ENCODE peak calls at places on chromosomes 6 and 20, in five cellular contexts. E is NCI-H345, K is T-helper 1 cell, W is HuH-7.5, G is choroid plexus epithelial cell. V is an unnamed sample.
A peak's percentile ranks its signal among the peaks of the same experiment; 100 is the strongest.

GRCh38 chr20:595330-596308 is 14.5 kb downstream of the TCF15 start:
- DNase-seq in E (no peak), K (no peak), W (peak; percentile 2), G (peak; percentile 31), V (no peak)

GRCh38 chr6:21748343-21749063 is 155.0 kb downstream of the SOX4 start:
- DNase-seq in E (peak; percentile 68), K (no peak), W (no peak), G (peak; percentile 73), V (peak; percentile 50)

GRCh38 chr20:46121531-46121930 is 3.4 kb downstream of the CD40 start:
- DNase-seq in E (no peak), K (no peak), W (no peak), G (no peak), V (no peak)

GRCh38 chr20:37095108-37095608 is 639 bp downstream of the RBL1 start:
- DNase-seq in E (peak; percentile 35), K (peak; percentile 28), W (peak; percentile 25), G (peak; percentile 8), V (peak; percentile 30)

GRCh38 chr6:11748591-11748990 is 30.0 kb downstream of the ADTRP start:
- DNase-seq in E (no peak), K (no peak), W (no peak), G (no peak), V (peak; percentile 27)

GRCh38 chr6:169667716-169668115 is 34.1 kb downstream of the WDR27 start:
- DNase-seq in E (no peak), K (no peak), W (no peak), G (no peak), V (no peak)

GRCh38 chr6:95249176-95249575 is 328.2 kb upstream of the MANEA start:
- DNase-seq in E (no peak), K (no peak), W (no peak), G (peak; percentile 87), V (no peak)

GRCh38 chr6:72218125-72218524 is 331.8 kb downstream of the RIMS1 start:
- DNase-seq in E (peak; percentile 32), K (no peak), W (peak; percentile 2), G (peak; percentile 66), V (peak; percentile 66)

GRCh38 chr20:33677991-33678431 is 3.8 kb upstream of the NECAB3 start:
- DNase-seq in E (no peak), K (no peak), W (no peak), G (no peak), V (no peak)

GRCh38 chr6:85537055-85537494 is 56.6 kb downstream of the SNX14 start:
- DNase-seq in E (no peak), K (no peak), W (no peak), G (peak; percentile 33), V (no peak)

GRCh38 chr20:25626779-25627178 is 3.0 kb upstream of the NANP start:
- DNase-seq in E (no peak), K (no peak), W (no peak), G (no peak), V (no peak)

GRCh38 chr6:122042851-122043250 is 356.6 kb upstream of the HSF2 start:
- DNase-seq in E (no peak), K (no peak), W (no peak), G (no peak), V (no peak)

GRCh38 chr20:52622086-52622485 is 350.1 kb upstream of the TSHZ2 start:
- DNase-seq in E (no peak), K (no peak), W (no peak), G (no peak), V (no peak)

GRCh38 chr20:49766979-49767419 is 45.6 kb upstream of the SLC9A8 start:
- DNase-seq in E (no peak), K (no peak), W (no peak), G (no peak), V (no peak)

GRCh38 chr6:36851632-36852031 is 12.4 kb upstream of the CPNE5 start:
- DNase-seq in E (no peak), K (no peak), W (no peak), G (no peak), V (no peak)

GRCh38 chr6:43953256-43953655 is 174.0 kb downstream of the MRPL14 start:
- DNase-seq in E (no peak), K (no peak), W (no peak), G (no peak), V (no peak)

GRCh38 chr6:56709650-56710049 is 67.0 kb upstream of the DST start:
- DNase-seq in E (no peak), K (no peak), W (no peak), G (no peak), V (no peak)

GRCh38 chr6:122788208-122788607 is 850 bp upstream of the SMPDL3A start:
- DNase-seq in E (no peak), K (no peak), W (no peak), G (peak; percentile 28), V (no peak)

GRCh38 chr6:114785235-114786127 is 442.7 kb upstream of the HS3ST5 start:
- DNase-seq in E (no peak), K (no peak), W (no peak), G (no peak), V (no peak)

GRCh38 chr6:98118357-98119045 is 715.9 kb upstream of the POU3F2 start:
- DNase-seq in E (no peak), K (no peak), W (no peak), G (no peak), V (no peak)